ENCODE peak calls at places on chromosomes 4 and X, in seven cellular contexts. U is esophagus muscularis mucosa, C is tibial nerve, X is suprapubic skin, N is upper lobe of left lung, S is H1, M is A549. Z is an unnamed sample.

GRCh38 chrX:134544614-134545255 is 84.8 kb downstream of the HPRT1 start:
- DNase-seq in U (no peak), C (no peak), X (no peak), N (peak; percentile 58), S (peak; percentile 54), M (no peak), Z (peak; percentile 44)

GRCh38 chr4:155220025-155220424 is 11.6 kb downstream of the NPY2R start:
- DNase-seq in U (no peak), C (no peak), X (no peak), N (no peak), S (no peak), M (no peak), Z (no peak)

GRCh38 chr4:56060021-56060420 is 111.3 kb downstream of the CEP135 start:
- DNase-seq in U (no peak), C (no peak), X (no peak), N (no peak), S (no peak), M (no peak), Z (no peak)

GRCh38 chrX:115233497-115234219 is at the start of gene LRCH2:
- DNase-seq in U (no peak), C (peak; percentile 12), X (no peak), N (peak; percentile 62), S (peak; percentile 55), M (no peak), Z (no peak)

GRCh38 chr4:20462426-20463175 is 210.9 kb downstream of the SLIT2 start:
- DNase-seq in U (no peak), C (no peak), X (no peak), N (no peak), S (no peak), M (no peak), Z (no peak)

GRCh38 chrX:15820106-15821073 is 30.1 kb downstream of the ZRSR2 start:
- DNase-seq in U (no peak), C (no peak), X (no peak), N (no peak), S (no peak), M (no peak), Z (no peak)

GRCh38 chr4:143184217-143184502 is 557 bp upstream of the USP38 start:
- DNase-seq in U (no peak), C (no peak), X (no peak), N (no peak), S (no peak), M (no peak), Z (no peak)

GRCh38 chrX:25020391-25021131 is 4.8 kb upstream of the ARX start:
- DNase-seq in U (no peak), C (no peak), X (no peak), N (peak; percentile 83), S (peak; percentile 80), M (no peak), Z (no peak)

GRCh38 chr4:112083587-112084347 is 61.5 kb upstream of the FAM241A start:
- DNase-seq in U (no peak), C (no peak), X (no peak), N (no peak), S (no peak), M (peak; percentile 56), Z (no peak)

GRCh38 chrX:123736333-123736921 is 3.6 kb upstream of the THOC2 start:
- DNase-seq in U (no peak), C (no peak), X (no peak), N (no peak), S (no peak), M (peak; percentile 63), Z (no peak)

GRCh38 chrX:47501226-47502071 is 18.4 kb upstream of the ZNF41 start:
- DNase-seq in U (no peak), C (no peak), X (no peak), N (no peak), S (no peak), M (no peak), Z (no peak)

GRCh38 chr4:39883645-39884044 is 94.1 kb downstream of the PDS5A start:
- DNase-seq in U (no peak), C (no peak), X (no peak), N (no peak), S (no peak), M (no peak), Z (no peak)

GRCh38 chrX:40189621-40190020 is 91.9 kb upstream of the BCOR start:
- DNase-seq in U (no peak), C (no peak), X (no peak), N (no peak), S (no peak), M (no peak), Z (no peak)

GRCh38 chr4:113406723-113407016 is 354.9 kb downstream of the CAMK2D start:
- DNase-seq in U (no peak), C (no peak), X (no peak), N (no peak), S (no peak), M (no peak), Z (no peak)

GRCh38 chr4:13908455-13908854 is 280.9 kb upstream of the BOD1L1 start:
- DNase-seq in U (no peak), C (no peak), X (no peak), N (no peak), S (no peak), M (no peak), Z (no peak)

GRCh38 chr4:82833696-82834313 is 35.2 kb upstream of the SCD5 start:
- DNase-seq in U (no peak), C (no peak), X (no peak), N (no peak), S (no peak), M (peak; percentile 33), Z (no peak)

GRCh38 chr4:71570492-71570891 is 213.4 kb downstream of the GC start:
- DNase-seq in U (no peak), C (no peak), X (no peak), N (no peak), S (no peak), M (no peak), Z (no peak)

GRCh38 chrX:57902633-57903032 is 7.6 kb downstream of the ZXDA start:
- DNase-seq in U (no peak), C (no peak), X (no peak), N (no peak), S (no peak), M (no peak), Z (no peak)

GRCh38 chr4:138021116-138021820 is 220.9 kb downstream of the SLC7A11 start:
- DNase-seq in U (no peak), C (no peak), X (no peak), N (no peak), S (no peak), M (no peak), Z (no peak)

GRCh38 chr4:60611762-60612496 is 588.2 kb upstream of the ADGRL3 start:
- DNase-seq in U (no peak), C (no peak), X (no peak), N (no peak), S (no peak), M (peak; percentile 2), Z (no peak)

GRCh38 chrX:119062750-119063374 is 9.9 kb upstream of the CT47C1 start:
- DNase-seq in U (no peak), C (no peak), X (no peak), N (no peak), S (no peak), M (no peak), Z (no peak)

GRCh38 chr4:36224969-36225903 is 19.1 kb downstream of the ARAP2 start:
- DNase-seq in U (no peak), C (no peak), X (no peak), N (no peak), S (no peak), M (no peak), Z (no peak)

DNA sequence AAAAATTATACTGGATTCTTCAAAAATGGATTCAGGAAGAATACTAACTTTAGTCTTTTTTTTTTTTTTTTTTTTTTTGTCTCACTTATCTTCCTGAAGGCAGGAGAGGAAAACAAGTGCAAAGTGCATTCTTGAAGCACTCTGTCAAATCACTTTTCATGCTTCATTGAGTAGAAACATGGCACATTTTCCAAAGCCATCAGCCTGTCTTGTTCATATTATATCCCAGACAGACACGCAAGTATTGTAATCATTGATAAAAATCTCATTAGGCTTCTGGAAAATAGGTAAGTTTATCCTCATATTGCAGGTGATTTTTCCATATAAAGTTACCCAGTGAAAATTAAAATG is 1.3 kb downstream of the BBS12 start:
- DNase-seq in U (no peak), C (no peak), X (no peak), N (no peak), S (no peak), M (no peak), Z (no peak)
- H3K4me3 ChIP-seq in U (no peak overlapping the region), C (no peak overlapping the region), X (peak overlapping the region; percentile 62), N (peak overlapping the region; percentile 59), S (peak overlapping the region; percentile 71), M (peak overlapping the region; percentile 53), Z (peak overlapping the region; percentile 74)

GRCh38 chrX:38138157-38138556 is 82.5 kb downstream of the SRPX start:
- DNase-seq in U (no peak), C (no peak), X (no peak), N (no peak), S (no peak), M (no peak), Z (no peak)

GRCh38 chrX:38142598-38142997 is 78.1 kb downstream of the SRPX start:
- DNase-seq in U (no peak), C (no peak), X (no peak), N (no peak), S (no peak), M (no peak), Z (no peak)

DNA sequence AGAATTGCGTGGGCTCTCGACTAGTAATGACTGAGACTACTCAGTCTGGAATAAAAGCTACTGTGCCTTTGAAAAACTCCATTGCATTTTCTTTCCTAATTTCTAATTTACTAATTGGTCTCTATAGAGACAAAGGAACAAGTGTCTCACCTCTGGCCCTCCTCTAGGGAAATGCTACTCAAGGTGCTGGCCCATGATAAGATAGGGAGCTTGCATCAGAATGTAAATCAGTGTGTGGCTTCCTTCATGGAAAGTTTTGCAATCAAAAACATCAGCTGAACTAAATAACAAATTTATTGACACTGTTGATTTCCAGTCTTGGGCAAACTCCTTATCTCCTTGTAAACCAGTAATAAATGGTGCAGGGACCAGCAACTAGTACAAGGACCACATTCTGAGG is 81.8 kb downstream of the SRPX start:
- DNase-seq in U (no peak), C (no peak), X (no peak), N (no peak), S (no peak), M (no peak), Z (no peak)
- TF ChIP-seq EP300 in U (no peak), C (no peak), X (no peak), N (no peak), S (no peak), M (no peak), Z (no peak)

GRCh38 chr4:95547708-95548471 is 883 bp downstream of the UNC5C start:
- DNase-seq in U (no peak), C (no peak), X (peak; percentile 75), N (peak; percentile 47), S (peak; percentile 75), M (no peak), Z (no peak)
- H3K4me3 ChIP-seq in U (peak overlapping the region; percentile 70), C (peak overlapping the region; percentile 47), X (peak overlapping the region; percentile 55), N (peak overlapping the region; percentile 65), S (peak overlapping the region; percentile 82), M (peak overlapping the region; percentile 48), Z (peak overlapping the region; percentile 72)

GRCh38 chr4:16830081-16830480 is 68.4 kb downstream of the LDB2 start:
- DNase-seq in U (no peak), C (no peak), X (no peak), N (no peak), S (no peak), M (no peak), Z (no peak)
- TF ChIP-seq EP300 in U (no peak), C (no peak), X (no peak), N (no peak), S (no peak), M (no peak), Z (no peak)

GRCh38 chrX:7546551-7547080 is 296.4 kb upstream of the VCX start:
- DNase-seq in U (no peak), C (no peak), X (no peak), N (peak; percentile 28), S (no peak), M (no peak), Z (no peak)
- H3K4me3 ChIP-seq in U (no peak overlapping the region), C (no peak overlapping the region), X (no peak overlapping the region), N (no peak overlapping the region), S (no peak overlapping the region), M (no peak overlapping the region), Z (no peak overlapping the region)

Z was measured in stomach.